ENCODE peak calls at places on chromosomes 2 and 18, in four cellular contexts. Y is AG08395, S is left cardiac atrium, L is AG09309. W is an unnamed sample.

GRCh38 chr2:236712304-236712703 is 142.7 kb downstream of the ACKR3 start:
- DNase-seq in Y (peak), L (no peak), S (no peak), W (peak)

GRCh38 chr2:101127319-101128056 is 23.7 kb downstream of the TBC1D8 start:
- DNase-seq in S (no peak), Y (no peak), L (no peak), W (no peak)

GRCh38 chr2:17538022-17538843 is 2.3 kb upstream of the VSNL1 start:
- DNase-seq in S (no peak), L (no peak), Y (no peak), W (no peak)

GRCh38 chr2:144349674-144350073 is 170.2 kb downstream of the ZEB2 start:
- DNase-seq in Y (no peak), S (no peak), L (no peak), W (no peak)

GRCh38 chr18:67654101-67654500 is 137.6 kb upstream of the DSEL start:
- DNase-seq in S (no peak), L (no peak), Y (no peak), W (no peak)

GRCh38 chr2:129248183-129248582 is 731.3 kb upstream of the RAB6C start:
- DNase-seq in S (no peak), L (no peak), Y (no peak), W (peak)

GRCh38 chr2:228646061-228646460 is 464.6 kb upstream of the SPHKAP start:
- DNase-seq in Y (peak), S (no peak), L (no peak), W (no peak)

GRCh38 chr2:42784204-42784880 is 8.0 kb downstream of the HAAO start:
- DNase-seq in L (no peak), Y (no peak), S (no peak), W (no peak)

GRCh38 chr18:26005950-26006349 is 84.5 kb downstream of the SS18 start:
- DNase-seq in Y (no peak), S (no peak), L (no peak), W (no peak)

GRCh38 chr18:45456076-45457066 is 158.9 kb upstream of the SLC14A2 start:
- DNase-seq in Y (no peak), S (no peak), L (no peak), W (no peak)

GRCh38 chr2:138364554-138365162 is 136.9 kb upstream of the SPOPL start:
- DNase-seq in S (no peak), Y (peak), L (peak), W (peak)

GRCh38 chr2:218128781-218129478 is 3.1 kb downstream of the CXCR2 start:
- DNase-seq in L (no peak), Y (no peak), S (no peak), W (no peak)

GRCh38 chr2:138531913-138532312 is 30.3 kb downstream of the SPOPL start:
- DNase-seq in S (no peak), Y (no peak), L (no peak), W (no peak)

GRCh38 chr18:32906506-32907214 is 133.8 kb upstream of the KLHL14 start:
- DNase-seq in L (no peak), Y (no peak), S (no peak), W (no peak)

GRCh38 chr18:75213610-75214009 is 3.0 kb downstream of the TSHZ1 start:
- DNase-seq in S (no peak), L (peak), Y (peak), W (peak)

GRCh38 chr18:63917831-63918230 is 10.1 kb downstream of the SERPINB10 start:
- DNase-seq in L (no peak), S (no peak), Y (no peak), W (no peak)

GRCh38 chr2:103132536-103133217 is 370.8 kb downstream of the TMEM182 start:
- DNase-seq in Y (no peak), S (no peak), L (no peak), W (no peak)

GRCh38 chr2:200129756-200130462 is 174.5 kb downstream of the MAIP1 start:
- DNase-seq in Y (no peak), S (no peak), L (no peak), W (no peak)

GRCh38 chr18:45626330-45627203 is 11.3 kb downstream of the SLC14A2 start:
- DNase-seq in S (no peak), L (peak), Y (peak), W (peak)

GRCh38 chr2:128069769-128070168 is 21.2 kb upstream of the UGGT1 start:
- DNase-seq in Y (no peak), L (no peak), S (no peak), W (no peak)